ENCODE peak calls at places on chromosome 21, in ten cellular contexts. Q, A, C, V, Y, U, Z, R, M and K are unnamed samples.

GRCh38 chr21:25733859-25734653 is 648 bp downstream of the ATP5PF start:
- DNase-seq in Y (peak), A (peak), M (no peak), C (no peak), U (peak), Q (no peak), R (peak), V (peak), Z (no peak), K (peak)

GRCh38 chr21:14548751-14549150 is 2.6 kb upstream of the SAMSN1 start:
- DNase-seq in Y (peak), Q (no peak), C (no peak), A (no peak), R (no peak), Z (no peak), M (no peak), V (no peak), U (no peak), K (no peak)

GRCh38 chr21:37829447-37829846 is 86.8 kb downstream of the KCNJ6 start:
- DNase-seq in U (peak), Q (no peak), R (no peak), C (peak), V (peak), M (no peak), A (peak), Y (peak), Z (no peak), K (no peak)

GRCh38 chr21:33035147-33035546 is 9.4 kb downstream of the OLIG2 start:
- DNase-seq in V (no peak), Y (no peak), U (no peak), Q (no peak), M (no peak), C (no peak), Z (no peak), A (no peak), R (no peak), K (no peak)

GRCh38 chr21:17610862-17611261 is 1.8 kb downstream of the BTG3 start:
- DNase-seq in V (peak), R (no peak), Z (no peak), Q (no peak), A (no peak), Y (peak), C (peak), U (peak), M (peak), K (no peak)

GRCh38 chr21:33760641-33761103 is 118.4 kb downstream of the ITSN1 start:
- DNase-seq in Y (no peak), R (no peak), Z (no peak), V (peak), A (no peak), M (no peak), C (no peak), U (no peak), Q (no peak), K (no peak)

GRCh38 chr21:34276711-34277425 is 86.9 kb upstream of the KCNE2 start:
- DNase-seq in Q (no peak), U (no peak), C (no peak), Y (peak), R (no peak), M (no peak), A (no peak), V (no peak), Z (no peak), K (peak)

GRCh38 chr21:15826147-15826780 is 96.5 kb downstream of the USP25 start:
- DNase-seq in Q (peak), M (peak), V (peak), R (no peak), A (no peak), U (peak), C (no peak), Y (peak), Z (no peak), K (peak)

GRCh38 chr21:16644690-16645089 is 868.2 kb upstream of the CXADR start:
- DNase-seq in C (no peak), Q (no peak), A (no peak), V (peak), U (no peak), R (no peak), M (no peak), Y (no peak), Z (no peak), K (no peak)

GRCh38 chr21:40516336-40516735 is 330.6 kb downstream of the DSCAM start:
- DNase-seq in Y (peak), U (no peak), Q (peak), R (peak), V (no peak), Z (no peak), C (no peak), A (no peak), M (no peak), K (no peak)

GRCh38 chr21:28268685-28269084 is 724.0 kb downstream of the LTN1 start:
- DNase-seq in Z (no peak), Y (no peak), U (no peak), Q (no peak), C (no peak), M (no peak), R (no peak), A (no peak), V (no peak), K (no peak)

GRCh38 chr21:21332492-21332891 is 334.3 kb downstream of the NCAM2 start:
- DNase-seq in C (no peak), A (no peak), R (no peak), M (no peak), U (no peak), V (no peak), Z (no peak), Q (no peak), Y (no peak), K (no peak)

GRCh38 chr21:9760398-9761074 is 760.8 kb upstream of the TPTE start:
- DNase-seq in U (no peak), C (no peak), Y (no peak), V (no peak), R (no peak), Z (no peak), A (no peak), M (no peak), Q (no peak), K (no peak)

GRCh38 chr21:15631342-15631741 is 98.4 kb upstream of the USP25 start:
- DNase-seq in A (no peak), Y (no peak), Q (no peak), V (peak), C (no peak), R (no peak), M (no peak), Z (no peak), U (no peak), K (no peak)

GRCh38 chr21:16634522-16634914 is 878.3 kb upstream of the CXADR start:
- DNase-seq in C (no peak), R (no peak), V (no peak), Y (no peak), U (no peak), Z (no peak), M (no peak), Q (no peak), A (no peak), K (no peak)

GRCh38 chr21:40830836-40831235 is 16.1 kb downstream of the DSCAM start:
- DNase-seq in M (no peak), A (no peak), U (no peak), Y (no peak), Z (no peak), Q (no peak), R (no peak), V (no peak), C (no peak), K (no peak)

GRCh38 chr21:33388188-33388587 is 15.0 kb upstream of the IFNGR2 start:
- DNase-seq in A (no peak), R (no peak), Q (no peak), V (no peak), C (no peak), Z (no peak), Y (peak), M (no peak), U (no peak), K (no peak)

GRCh38 chr21:23401278-23401677 is 2206.0 kb downstream of the MRPL39 start:
- DNase-seq in V (no peak), R (no peak), Z (no peak), Q (no peak), U (no peak), A (no peak), Y (peak), M (no peak), C (no peak), K (no peak)

GRCh38 chr21:37829043-37829442 is 87.2 kb downstream of the KCNJ6 start:
- DNase-seq in Z (no peak), Q (no peak), R (no peak), C (no peak), A (no peak), M (no peak), U (no peak), Y (peak), V (no peak), K (no peak)

GRCh38 chr21:17440955-17441354 is 71.9 kb upstream of the CXADR start:
- DNase-seq in U (no peak), R (no peak), A (no peak), M (no peak), V (no peak), Y (no peak), Q (no peak), Z (no peak), C (no peak), K (no peak)

GRCh38 chr21:26593800-26594199 is 20.7 kb upstream of the CYYR1 start:
- DNase-seq in Z (no peak), C (no peak), Q (no peak), V (no peak), M (no peak), R (no peak), U (no peak), A (no peak), Y (no peak), K (no peak)

GRCh38 chr21:37971390-37971789 is 55.1 kb upstream of the KCNJ6 start:
- DNase-seq in Y (no peak), A (no peak), Q (no peak), U (no peak), R (no peak), Z (no peak), M (no peak), C (no peak), V (no peak), K (no peak)

GRCh38 chr21:16468191-16468590 is 738.4 kb downstream of the USP25 start:
- DNase-seq in Z (no peak), A (no peak), V (peak), C (no peak), Y (no peak), R (no peak), M (no peak), U (no peak), Q (no peak), K (no peak)

GRCh38 chr21:15766952-15767603 is 37.3 kb downstream of the USP25 start:
- DNase-seq in Q (no peak), C (no peak), R (no peak), Z (no peak), M (no peak), V (no peak), U (no peak), A (no peak), Y (no peak), K (no peak)

GRCh38 chr21:33924766-33925100 is 9.1 kb upstream of the ATP5PO start:
- DNase-seq in Y (peak), Q (no peak), U (peak), Z (no peak), C (no peak), M (no peak), A (no peak), V (no peak), R (peak), K (no peak)

GRCh38 chr21:14480601-14481000 is 65.5 kb downstream of the SAMSN1 start:
- DNase-seq in Y (no peak), A (no peak), Z (no peak), M (no peak), U (no peak), C (no peak), R (peak), V (no peak), Q (no peak), K (peak)

GRCh38 chr21:18499761-18500376 is 96.3 kb upstream of the TMPRSS15 start:
- DNase-seq in C (peak), V (peak), Q (peak), Y (peak), Z (no peak), M (no peak), U (peak), A (peak), R (peak), K (no peak)

GRCh38 chr21:26815197-26815596 is 30.0 kb downstream of the ADAMTS1 start:
- DNase-seq in U (no peak), R (no peak), A (no peak), V (no peak), C (no peak), Y (no peak), M (no peak), Z (no peak), Q (no peak), K (no peak)

GRCh38 chr21:33308586-33309490 is 15.9 kb upstream of the IFNAR1 start:
- DNase-seq in C (no peak), U (no peak), M (no peak), Q (no peak), Y (peak), V (peak), R (no peak), A (no peak), Z (no peak), K (peak)

GRCh38 chr21:17444828-17445227 is 68.0 kb upstream of the CXADR start:
- DNase-seq in M (no peak), R (peak), Q (no peak), C (no peak), Y (no peak), Z (no peak), V (no peak), U (no peak), A (no peak), K (no peak)

GRCh38 chr21:40952551-40953330 is 105.8 kb upstream of the DSCAM start:
- DNase-seq in U (no peak), C (no peak), A (no peak), M (no peak), Q (no peak), V (no peak), R (no peak), Z (no peak), Y (no peak), K (no peak)

GRCh38 chr21:21268885-21269284 is 270.7 kb downstream of the NCAM2 start:
- DNase-seq in Z (no peak), Y (no peak), A (no peak), Q (no peak), C (no peak), U (no peak), M (no peak), R (no peak), V (no peak), K (no peak)

GRCh38 chr21:33032434-33033047 is 6.8 kb downstream of the OLIG2 start:
- DNase-seq in Q (no peak), M (no peak), V (no peak), Z (no peak), Y (no peak), U (no peak), C (no peak), R (no peak), A (no peak), K (peak)

GRCh38 chr21:33149166-33149565 is 79.2 kb downstream of the OLIG1 start:
- DNase-seq in M (no peak), C (no peak), Z (no peak), R (no peak), V (no peak), Y (no peak), U (no peak), Q (no peak), A (no peak), K (no peak)

GRCh38 chr21:15627011-15627410 is 102.8 kb upstream of the USP25 start:
- DNase-seq in A (no peak), Q (no peak), Y (no peak), R (no peak), U (no peak), Z (no peak), C (no peak), M (no peak), V (no peak), K (no peak)

GRCh38 chr21:39022035-39022900 is 161.0 kb downstream of the PSMG1 start:
- DNase-seq in Y (no peak), V (no peak), M (peak), R (no peak), U (no peak), Z (no peak), A (no peak), C (no peak), Q (no peak), K (no peak)

GRCh38 chr21:39025198-39025597 is 158.1 kb downstream of the PSMG1 start:
- DNase-seq in Y (no peak), M (no peak), A (no peak), V (no peak), R (no peak), U (no peak), Z (no peak), Q (no peak), C (no peak), K (no peak)

GRCh38 chr21:39021475-39021832 is 161.8 kb downstream of the PSMG1 start:
- DNase-seq in Q (no peak), C (no peak), M (no peak), V (no peak), R (no peak), Z (no peak), U (no peak), Y (no peak), A (no peak), K (no peak)

GRCh38 chr21:39024538-39024937 is 158.7 kb downstream of the PSMG1 start:
- DNase-seq in R (no peak), V (no peak), M (no peak), A (no peak), Q (no peak), Z (no peak), Y (no peak), U (no peak), C (no peak), K (no peak)

GRCh38 chr21:39022901-39023693 is 160.2 kb downstream of the PSMG1 start:
- DNase-seq in C (no peak), U (no peak), M (peak), R (no peak), Q (no peak), V (peak), Y (no peak), A (no peak), Z (peak), K (no peak)
- TF ChIP-seq CTCF in C (no peak), U (no peak), M (no peak), R (no peak), Q (no peak), V (no peak), Y (no peak), A (no peak), Z (peak), K (no peak)

DNA sequence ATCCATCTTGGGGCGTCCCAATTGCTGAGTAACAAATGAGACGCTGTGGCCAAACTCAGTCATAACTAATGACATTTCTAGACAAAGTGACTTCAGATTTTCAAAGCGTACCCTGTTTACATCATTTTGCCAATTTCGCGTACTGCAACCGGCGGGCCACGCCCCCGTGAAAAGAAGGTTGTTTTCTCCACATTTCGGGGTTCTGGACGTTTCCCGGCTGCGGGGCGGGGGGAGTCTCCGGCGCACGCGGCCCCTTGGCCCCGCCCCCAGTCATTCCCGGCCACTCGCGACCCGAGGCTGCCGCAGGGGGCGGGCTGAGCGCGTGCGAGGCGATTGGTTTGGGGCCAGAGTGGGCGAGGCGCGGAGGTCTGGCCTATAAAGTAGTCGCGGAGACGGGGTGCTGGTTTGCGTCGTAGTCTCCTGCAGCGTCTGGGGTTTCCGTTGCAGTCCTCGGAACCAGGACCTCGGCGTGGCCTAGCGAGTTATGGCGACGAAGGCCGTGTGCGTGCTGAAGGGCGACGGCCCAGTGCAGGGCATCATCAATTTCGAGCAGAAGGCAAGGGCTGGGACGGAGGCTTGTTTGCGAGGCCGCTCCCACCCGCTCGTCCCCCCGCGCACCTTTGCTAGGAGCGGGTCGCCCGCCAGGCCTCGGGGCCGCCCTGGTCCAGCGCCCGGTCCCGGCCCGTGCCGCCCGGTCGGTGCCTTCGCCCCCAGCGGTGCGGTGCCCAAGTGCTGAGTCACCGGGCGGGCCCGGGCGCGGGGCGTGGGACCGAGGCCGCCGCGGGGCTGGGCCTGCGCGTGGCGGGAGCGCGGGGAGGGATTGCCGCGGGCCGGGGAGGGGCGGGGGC is at the start of gene SOD1:
- DNase-seq in A (peak), C (peak), U (peak), V (peak), Z (peak), Q (peak), R (peak), Y (peak), M (peak), K (peak)
- TF ChIP-seq CTCF in A (no peak), C (peak), U (no peak), V (no peak), Z (peak), Q (no peak), R (no peak), Y (no peak), M (no peak), K (no peak)

DNA sequence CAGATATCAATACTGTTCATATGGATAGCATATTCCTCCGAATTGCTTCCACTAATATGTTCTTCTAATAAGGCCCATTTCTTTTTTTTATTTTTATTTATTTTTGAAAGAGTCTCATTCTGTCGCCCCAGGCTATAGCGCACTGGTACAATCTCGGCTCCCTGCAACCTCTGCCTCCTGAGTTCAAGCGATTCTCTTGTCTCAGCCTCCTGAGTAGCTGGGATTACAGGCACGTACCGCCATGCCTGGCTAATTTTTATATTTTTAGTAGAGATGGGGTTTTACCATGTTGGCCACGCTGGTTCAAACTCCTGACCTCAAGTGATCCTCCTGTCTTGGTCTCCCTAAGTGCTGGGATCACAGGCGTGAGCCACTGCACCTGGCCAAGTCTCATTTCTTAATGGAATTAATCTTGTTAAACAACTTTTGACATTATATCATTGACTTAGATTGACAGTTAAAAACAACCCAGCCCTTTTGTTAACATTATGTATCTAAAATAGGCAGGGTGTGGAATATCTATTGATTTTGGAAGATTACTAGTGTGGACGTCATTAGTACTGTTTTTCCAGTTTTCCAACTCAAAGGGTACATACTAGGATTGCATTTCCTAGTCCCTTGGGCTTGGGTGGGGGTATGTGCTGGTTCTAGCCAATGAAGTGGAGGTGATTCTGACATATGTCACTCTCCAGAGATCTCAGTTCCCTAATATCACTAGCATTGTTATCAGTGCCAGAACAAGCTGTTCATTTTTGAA is 281.4 kb downstream of the GRIK1 start:
- DNase-seq in R (no peak), V (no peak), Q (no peak), M (no peak), A (no peak), C (no peak), Y (no peak), U (no peak), Z (no peak), K (no peak)
- TF ChIP-seq CTCF in R (no peak), V (no peak), Q (no peak), M (no peak), A (no peak), C (no peak), Y (no peak), U (no peak), Z (no peak), K (no peak)

DNA sequence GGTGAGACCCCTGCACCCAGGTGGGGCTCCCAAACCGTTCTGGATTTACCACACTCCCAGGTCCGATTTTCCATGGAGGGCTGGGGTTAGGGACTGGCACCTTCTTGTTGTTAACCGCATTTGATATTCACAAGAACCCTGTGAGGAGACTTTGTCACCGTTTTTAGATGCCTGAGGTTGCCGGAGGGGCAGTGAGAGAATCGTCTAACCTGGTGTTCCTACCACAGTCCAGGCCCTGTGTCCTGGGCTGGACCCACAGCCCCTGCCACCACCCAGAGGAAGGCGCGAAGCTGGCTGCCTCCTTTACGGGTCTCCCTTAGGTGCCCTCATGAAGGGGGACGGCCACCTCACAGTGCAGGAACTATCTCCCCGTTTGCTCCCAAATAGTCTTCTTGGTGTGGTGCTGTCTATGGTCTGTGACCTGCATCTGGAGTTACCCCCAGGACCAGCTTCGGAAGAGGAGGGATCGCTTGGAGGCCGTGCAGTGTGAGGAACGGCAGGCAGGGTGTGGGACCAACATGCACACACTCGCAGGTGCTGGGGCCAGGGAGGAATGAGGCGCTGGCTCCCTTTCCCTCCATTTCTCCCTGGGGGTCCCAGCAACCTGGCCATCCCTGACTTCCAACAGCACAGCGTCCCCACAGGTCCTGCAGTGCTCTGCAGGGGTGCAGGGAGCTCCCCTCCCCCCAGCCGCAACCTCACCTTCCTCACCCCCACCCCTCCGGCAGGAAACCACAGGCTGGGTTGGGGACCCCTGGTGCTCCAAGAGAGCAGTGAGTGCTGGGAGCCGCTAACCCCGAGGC is 7.0 kb downstream of the SIM2 start:
- DNase-seq in Q (no peak), A (no peak), M (no peak), V (no peak), U (no peak), Y (peak), C (no peak), Z (no peak), R (no peak), K (no peak)
- TF ChIP-seq CTCF in Q (no peak), A (no peak), M (no peak), V (peak), U (no peak), Y (peak), C (peak), Z (no peak), R (no peak), K (no peak)